ENCODE peak calls at places on chromosomes 7 and 10, in six cellular contexts. N is IMR-90, G is A549, Z is HEK293T, Y is K562, M is GM12878. K is an unnamed sample.

GRCh38 chr10:59033622-59034021 is 142.8 kb upstream of the PHYHIPL start:
- DNase-seq in G (no peak), Z (no peak), M (no peak), N (no peak), Y (no peak), K (no peak)

GRCh38 chr10:112274831-112275230 is 8.4 kb upstream of the TECTB start:
- DNase-seq in G (no peak), Y (no peak), M (no peak), Z (no peak), N (no peak), K (no peak)

GRCh38 chr7:94908204-94909022 is 1.0 kb downstream of the PPP1R9A start:
- DNase-seq in Z (peak; percentile 42), N (no peak), M (no peak), G (peak; percentile 57), Y (no peak), K (peak; percentile 54)

GRCh38 chr10:128688154-128688553 is 561.9 kb upstream of the MKI67 start:
- DNase-seq in N (no peak), G (no peak), Y (no peak), Z (no peak), M (no peak), K (no peak)

GRCh38 chr10:28796606-28797512 is 119.5 kb downstream of the BAMBI start:
- DNase-seq in M (no peak), N (peak; percentile 83), Z (no peak), G (no peak), Y (peak; percentile 43), K (no peak)

GRCh38 chr7:20219446-20220292 is 2.5 kb upstream of the MACC1 start:
- DNase-seq in Y (peak; percentile 84), Z (no peak), M (peak; percentile 99), G (no peak), N (peak; percentile 99), K (peak; percentile 99)

GRCh38 chr7:128869138-128869943 is 6.7 kb downstream of the ATP6V1F start:
- DNase-seq in M (no peak), Y (no peak), N (peak; percentile 23), Z (peak; percentile 64), G (no peak), K (no peak)

GRCh38 chr10:125160856-125161569 is 650 bp upstream of the CTBP2 start:
- DNase-seq in N (peak; percentile 85), Z (peak; percentile 87), Y (peak; percentile 83), G (peak; percentile 93), M (no peak), K (no peak)

GRCh38 chr10:11478807-11479206 is 132.6 kb downstream of the USP6NL start:
- DNase-seq in Y (no peak), M (no peak), Z (no peak), N (no peak), G (no peak), K (no peak)

GRCh38 chr7:74334026-74334425 is 44.8 kb downstream of the CLIP2 start:
- DNase-seq in Z (no peak), M (no peak), N (peak; percentile 94), Y (no peak), G (no peak), K (no peak)

GRCh38 chr7:135976312-135977019 is 693 bp downstream of the MTPN start:
- DNase-seq in N (peak; percentile 1), G (peak; percentile 27), M (no peak), Y (peak; percentile 68), Z (peak; percentile 60), K (peak; percentile 5)

GRCh38 chr10:71812016-71812912 is 38.8 kb downstream of the PSAP start:
- DNase-seq in N (peak; percentile 34), G (peak; percentile 82), Z (peak; percentile 80), Y (peak; percentile 90), M (no peak), K (peak; percentile 27)

GRCh38 chr7:111159426-111159825 is 68.5 kb downstream of the LRRN3 start:
- DNase-seq in Z (no peak), Y (no peak), N (peak; percentile 69), G (no peak), M (no peak), K (no peak)

GRCh38 chr10:103969436-103969835 is 2.5 kb downstream of the SLK start:
- DNase-seq in Y (no peak), Z (no peak), M (no peak), N (no peak), G (no peak), K (no peak)

GRCh38 chr10:46062735-46063428 is 16.8 kb upstream of the MSMB start:
- DNase-seq in N (no peak), Y (no peak), G (no peak), M (no peak), Z (no peak), K (no peak)

GRCh38 chr10:100510533-100511308 is 8.9 kb downstream of the SEC31B start:
- DNase-seq in G (no peak), N (peak; percentile 27), M (no peak), Z (no peak), Y (no peak), K (no peak)

GRCh38 chr10:118962159-118962863 is 67.2 kb upstream of the NANOS1 start:
- DNase-seq in G (no peak), Y (no peak), M (no peak), N (no peak), Z (no peak), K (no peak)

GRCh38 chr10:89100680-89101079 is 106.4 kb downstream of the CH25H start:
- DNase-seq in Y (no peak), M (no peak), Z (no peak), G (no peak), N (peak; percentile 90), K (no peak)

GRCh38 chr7:139452948-139453672 is 30.4 kb downstream of the KLRG2 start:
- DNase-seq in M (no peak), N (peak; percentile 80), G (no peak), Z (no peak), Y (no peak), K (no peak)

GRCh38 chr7:139453673-139454321 is 29.7 kb downstream of the KLRG2 start:
- DNase-seq in Z (no peak), M (no peak), N (no peak), G (no peak), Y (no peak), K (no peak)

GRCh38 chr7:139457153-139457946 is 26.1 kb downstream of the KLRG2 start:
- DNase-seq in N (peak; percentile 29), Y (peak; percentile 59), M (no peak), Z (no peak), G (no peak), K (no peak)

GRCh38 chr7:139455789-139456188 is 27.7 kb downstream of the KLRG2 start:
- DNase-seq in Y (no peak), N (no peak), M (no peak), Z (no peak), G (no peak), K (no peak)

GRCh38 chr7:139456511-139456910 is 27.0 kb downstream of the KLRG2 start:
- DNase-seq in N (no peak), M (no peak), Y (no peak), G (no peak), Z (no peak), K (no peak)
- TF ChIP-seq BHLHE40 in N (no peak), M (no peak), Y (no peak), G (no peak), Z (no peak), K (no peak)

GRCh38 chr10:133180915-133181639 is 21.1 kb downstream of the KNDC1 start:
- DNase-seq in G (no peak), Z (no peak), N (no peak), M (no peak), Y (no peak), K (no peak)

GRCh38 chr10:133182791-133183645 is 23.0 kb downstream of the KNDC1 start:
- DNase-seq in G (no peak), Z (no peak), N (no peak), Y (no peak), M (no peak), K (no peak)

GRCh38 chr10:133183646-133184378 is 23.8 kb downstream of the KNDC1 start:
- DNase-seq in M (no peak), Y (no peak), N (no peak), Z (no peak), G (no peak), K (no peak)

GRCh38 chr10:133180192-133180914 is 20.3 kb downstream of the KNDC1 start:
- DNase-seq in M (no peak), N (no peak), Y (no peak), Z (no peak), G (no peak), K (no peak)

GRCh38 chr10:133182190-133182589 is 22.2 kb downstream of the KNDC1 start:
- DNase-seq in Z (no peak), N (no peak), Y (no peak), G (no peak), M (no peak), K (no peak)
- TF ChIP-seq BHLHE40 in Z (no peak), N (no peak), Y (no peak), G (no peak), M (no peak), K (no peak)

DNA sequence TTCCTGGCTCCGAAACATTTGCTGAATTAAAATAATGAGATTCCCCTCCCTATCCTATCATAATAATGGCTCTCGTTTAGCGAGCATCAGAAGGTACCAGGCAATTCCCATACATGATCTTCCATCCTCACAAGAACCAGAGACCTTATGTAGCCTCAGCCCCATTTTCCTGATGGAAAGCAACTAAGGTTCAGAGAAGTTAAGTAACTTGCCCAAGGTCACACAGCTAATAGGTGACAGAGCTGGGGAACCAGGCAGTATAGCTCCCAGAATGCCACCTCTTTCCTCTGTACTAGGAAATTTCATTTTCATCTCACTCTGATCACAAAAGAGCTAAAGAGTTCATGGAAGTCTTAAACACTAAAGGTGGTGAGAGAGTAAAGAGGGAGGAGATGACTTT is 2.4 kb downstream of the SLIT1 start:
- DNase-seq in G (no peak), Y (no peak), Z (no peak), M (no peak), N (no peak), K (no peak)
- TF ChIP-seq BHLHE40 in G (no peak), Y (no peak), Z (no peak), M (no peak), N (no peak), K (no peak)

DNA sequence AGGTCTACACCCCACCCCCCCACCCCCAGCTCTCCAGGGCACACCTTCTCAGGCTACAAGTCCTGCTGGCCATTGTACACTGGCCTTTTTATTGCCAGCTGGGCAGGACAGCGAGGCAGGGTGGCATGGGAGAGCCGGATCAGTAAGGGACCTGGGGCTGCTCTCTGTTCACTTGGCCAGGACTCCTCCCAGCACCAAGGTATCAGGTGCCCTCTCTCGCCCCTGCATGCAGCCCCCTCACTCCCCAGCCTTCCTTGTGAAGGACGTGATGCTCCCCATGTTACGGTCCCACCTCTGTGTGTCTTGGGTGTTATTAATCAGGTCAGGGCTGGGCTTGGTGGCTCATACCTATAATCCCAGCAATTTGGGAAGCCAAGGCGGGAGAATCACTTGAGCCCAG is 26.3 kb downstream of the PODXL start:
- DNase-seq in M (no peak), G (no peak), Z (no peak), N (no peak), Y (no peak), K (no peak)
- TF ChIP-seq BHLHE40 in M (no peak), G (no peak), Z (no peak), N (no peak), Y (no peak), K (no peak)

K was measured in HepG2.